ENCODE peak calls at places on chromosomes 4 and X, in six cellular contexts. I, R, Q, H, V and M are unnamed samples.

GRCh38 chr4:143286733-143287570 is 49.7 kb upstream of the GAB1 start:
- DNase-seq in R (peak; percentile 63), Q (no peak), V (no peak), I (no peak), H (no peak), M (no peak)

GRCh38 chrX:38192007-38192625 is 28.6 kb downstream of the SRPX start:
- DNase-seq in I (peak; percentile 8), Q (no peak), H (no peak), R (no peak), V (no peak), M (no peak)

GRCh38 chr4:31727030-31727429 is 1006.9 kb downstream of the PCDH7 start:
- DNase-seq in I (no peak), H (no peak), Q (no peak), R (no peak), V (no peak), M (no peak)

GRCh38 chrX:154432210-154432609 is 3.7 kb downstream of the ATP6AP1 start:
- DNase-seq in V (no peak), I (no peak), H (no peak), Q (no peak), R (no peak), M (no peak)

GRCh38 chr4:8047837-8048678 is 108.4 kb upstream of the AFAP1 start:
- DNase-seq in V (no peak), R (no peak), Q (no peak), I (peak; percentile 33), H (no peak), M (no peak)

GRCh38 chr4:163193717-163194116 is 27.0 kb upstream of the NAF1 start:
- DNase-seq in R (no peak), V (no peak), I (no peak), H (no peak), Q (no peak), M (no peak)

GRCh38 chr4:22456291-22456690 is 59.6 kb downstream of the ADGRA3 start:
- DNase-seq in Q (no peak), R (no peak), H (no peak), V (no peak), I (no peak), M (no peak)

GRCh38 chr4:8108261-8108660 is 50.4 kb downstream of the ABLIM2 start:
- DNase-seq in R (no peak), Q (no peak), I (no peak), H (no peak), V (no peak), M (no peak)

GRCh38 chrX:153648358-153649177 is 1.6 kb downstream of the DUSP9 start:
- DNase-seq in V (no peak), R (no peak), Q (no peak), I (no peak), H (no peak), M (no peak)

GRCh38 chr4:176841730-176842129 is 49.0 kb upstream of the VEGFC start:
- DNase-seq in R (peak; percentile 27), H (no peak), I (no peak), Q (no peak), V (no peak), M (no peak)

GRCh38 chrX:57481514-57481913 is 110.3 kb upstream of the ZXDB start:
- DNase-seq in R (no peak), Q (no peak), V (no peak), I (no peak), H (no peak), M (no peak)

GRCh38 chrX:144681501-144681900 is 565.8 kb upstream of the SPANXN1 start:
- DNase-seq in R (peak; percentile 5), Q (no peak), I (no peak), H (no peak), V (no peak), M (no peak)

GRCh38 chr4:67452100-67452887 is 93.0 kb downstream of the CENPC start:
- DNase-seq in R (peak; percentile 56), Q (no peak), V (no peak), I (no peak), H (no peak), M (no peak)

GRCh38 chrX:154600962-154601374 is 16.0 kb downstream of the CTAG1A start:
- DNase-seq in V (no peak), I (no peak), H (no peak), R (peak; percentile 4), Q (no peak), M (no peak)